ENCODE peak calls at places on chromosomes 3 and 15, in five cellular contexts. One of them, this sample, is unnamed.

GRCh38 chr15:101378879-101379278 is 83.8 kb upstream of the SNRPA1 start:
- DNase-seq in right atrium auricular region: no peak
- DNase-seq in thoracic aorta: no peak
- DNase-seq in uterus: no peak
- DNase-seq in MCF 10A: no peak
- DNase-seq in this sample: no peak

GRCh38 chr3:134381836-134382442 is 7.7 kb upstream of the AMOTL2 start:
- DNase-seq in right atrium auricular region: peak
- DNase-seq in thoracic aorta: no peak
- DNase-seq in uterus: no peak
- DNase-seq in MCF 10A: peak
- DNase-seq in this sample: no peak

GRCh38 chr3:111989061-111989678 is 9.6 kb upstream of the TAGLN3 start:
- DNase-seq in right atrium auricular region: no peak
- DNase-seq in thoracic aorta: no peak
- DNase-seq in uterus: no peak
- DNase-seq in MCF 10A: peak
- DNase-seq in this sample: no peak

GRCh38 chr15:27769652-27770051 is 329.5 kb downstream of the OCA2 start:
- DNase-seq in right atrium auricular region: no peak
- DNase-seq in thoracic aorta: no peak
- DNase-seq in uterus: no peak
- DNase-seq in MCF 10A: no peak
- DNase-seq in this sample: no peak

GRCh38 chr3:179697933-179698332 is 45.1 kb downstream of the USP13 start:
- DNase-seq in right atrium auricular region: no peak
- DNase-seq in thoracic aorta: no peak
- DNase-seq in uterus: no peak
- DNase-seq in MCF 10A: no peak
- DNase-seq in this sample: no peak

GRCh38 chr15:51270706-51271105 is 67.7 kb downstream of the CYP19A1 start:
- DNase-seq in right atrium auricular region: no peak
- DNase-seq in thoracic aorta: no peak
- DNase-seq in uterus: no peak
- DNase-seq in MCF 10A: no peak
- DNase-seq in this sample: no peak

GRCh38 chr3:184662192-184662591 is 49.7 kb downstream of the MAGEF1 start:
- DNase-seq in right atrium auricular region: no peak
- DNase-seq in thoracic aorta: no peak
- DNase-seq in uterus: no peak
- DNase-seq in MCF 10A: no peak
- DNase-seq in this sample: no peak

GRCh38 chr15:87609474-87609873 is 647.1 kb downstream of the NTRK3 start:
- DNase-seq in right atrium auricular region: no peak
- DNase-seq in thoracic aorta: no peak
- DNase-seq in uterus: no peak
- DNase-seq in MCF 10A: peak
- DNase-seq in this sample: no peak

GRCh38 chr3:4323246-4324027 is 20.3 kb downstream of the SETMAR start:
- DNase-seq in right atrium auricular region: no peak
- DNase-seq in thoracic aorta: no peak
- DNase-seq in uterus: no peak
- DNase-seq in MCF 10A: no peak
- DNase-seq in this sample: no peak

GRCh38 chr3:25657293-25657692 is 7.4 kb downstream of the TOP2B start:
- DNase-seq in right atrium auricular region: no peak
- DNase-seq in thoracic aorta: no peak
- DNase-seq in uterus: no peak
- DNase-seq in MCF 10A: no peak
- DNase-seq in this sample: no peak

GRCh38 chr15:55279746-55280351 is 9.8 kb downstream of the RAB27A start:
- DNase-seq in right atrium auricular region: no peak
- DNase-seq in thoracic aorta: no peak
- DNase-seq in uterus: no peak
- DNase-seq in MCF 10A: peak
- DNase-seq in this sample: no peak

GRCh38 chr3:194204036-194204792 is 68.3 kb downstream of the HES1 start:
- DNase-seq in right atrium auricular region: no peak
- DNase-seq in thoracic aorta: no peak
- DNase-seq in uterus: no peak
- DNase-seq in MCF 10A: no peak
- DNase-seq in this sample: peak

GRCh38 chr15:69039516-69040225 is 25.2 kb downstream of the NOX5 start:
- DNase-seq in right atrium auricular region: no peak
- DNase-seq in thoracic aorta: no peak
- DNase-seq in uterus: no peak
- DNase-seq in MCF 10A: no peak
- DNase-seq in this sample: no peak

GRCh38 chr3:177468331-177468730 is 271.0 kb upstream of the TBL1XR1 start:
- DNase-seq in right atrium auricular region: peak
- DNase-seq in thoracic aorta: no peak
- DNase-seq in uterus: no peak
- DNase-seq in MCF 10A: peak
- DNase-seq in this sample: no peak

GRCh38 chr3:12345141-12345561 is 56.3 kb downstream of the PPARG start:
- DNase-seq in right atrium auricular region: no peak
- DNase-seq in thoracic aorta: no peak
- DNase-seq in uterus: no peak
- DNase-seq in MCF 10A: peak
- DNase-seq in this sample: no peak

GRCh38 chr3:10986592-10986991 is 6.0 kb upstream of the SLC6A1 start:
- DNase-seq in right atrium auricular region: no peak
- DNase-seq in thoracic aorta: no peak
- DNase-seq in uterus: no peak
- DNase-seq in MCF 10A: no peak
- DNase-seq in this sample: no peak

GRCh38 chr3:42164635-42165034 is 73.5 kb downstream of the TRAK1 start:
- DNase-seq in right atrium auricular region: no peak
- DNase-seq in thoracic aorta: no peak
- DNase-seq in uterus: no peak
- DNase-seq in MCF 10A: no peak
- DNase-seq in this sample: no peak

GRCh38 chr3:12954891-12955650 is 113.7 kb upstream of the RPL32 start:
- DNase-seq in right atrium auricular region: peak
- DNase-seq in thoracic aorta: peak
- DNase-seq in uterus: peak
- DNase-seq in MCF 10A: peak
- DNase-seq in this sample: no peak

GRCh38 chr3:43738305-43738704 is 47.6 kb downstream of the ABHD5 start:
- DNase-seq in right atrium auricular region: no peak
- DNase-seq in thoracic aorta: no peak
- DNase-seq in uterus: no peak
- DNase-seq in MCF 10A: no peak
- DNase-seq in this sample: no peak

GRCh38 chr3:43747641-43748040 is 56.9 kb downstream of the ABHD5 start:
- DNase-seq in right atrium auricular region: no peak
- DNase-seq in thoracic aorta: no peak
- DNase-seq in uterus: no peak
- DNase-seq in MCF 10A: no peak
- DNase-seq in this sample: no peak

GRCh38 chr3:43748179-43748578 is 57.4 kb downstream of the ABHD5 start:
- DNase-seq in right atrium auricular region: no peak
- DNase-seq in thoracic aorta: no peak
- DNase-seq in uterus: no peak
- DNase-seq in MCF 10A: peak
- DNase-seq in this sample: no peak

GRCh38 chr3:43737001-43737440 is 46.3 kb downstream of the ABHD5 start:
- DNase-seq in right atrium auricular region: no peak
- DNase-seq in thoracic aorta: no peak
- DNase-seq in uterus: no peak
- DNase-seq in MCF 10A: no peak
- DNase-seq in this sample: no peak

DNA sequence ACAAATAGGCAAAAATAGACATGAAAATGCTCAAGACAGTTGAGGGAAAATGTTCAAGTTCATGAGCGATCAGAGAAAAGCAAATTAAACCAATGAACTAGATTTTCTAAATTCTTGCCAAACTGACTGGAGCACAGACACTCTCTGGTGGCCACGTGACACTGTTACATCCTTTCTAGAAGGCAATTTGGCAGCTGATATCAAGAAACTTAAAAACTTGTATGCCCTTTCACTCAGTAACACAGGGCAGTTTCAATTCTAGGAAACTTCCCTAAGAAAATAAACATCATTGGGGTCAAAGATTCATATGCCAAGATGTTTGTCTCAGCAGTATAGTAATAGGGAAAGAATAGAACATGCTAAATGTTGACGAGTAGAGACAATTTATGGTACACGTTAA is 52.2 kb downstream of the ABHD5 start:
- DNase-seq in right atrium auricular region: no peak
- DNase-seq in thoracic aorta: no peak
- DNase-seq in uterus: no peak
- DNase-seq in MCF 10A: peak
- DNase-seq in this sample: no peak
- TF ChIP-seq CTCF in right atrium auricular region: peak
- TF ChIP-seq CTCF in thoracic aorta: no peak
- TF ChIP-seq CTCF in uterus: no peak
- TF ChIP-seq CTCF in MCF 10A: peak
- TF ChIP-seq CTCF in this sample: peak

DNA sequence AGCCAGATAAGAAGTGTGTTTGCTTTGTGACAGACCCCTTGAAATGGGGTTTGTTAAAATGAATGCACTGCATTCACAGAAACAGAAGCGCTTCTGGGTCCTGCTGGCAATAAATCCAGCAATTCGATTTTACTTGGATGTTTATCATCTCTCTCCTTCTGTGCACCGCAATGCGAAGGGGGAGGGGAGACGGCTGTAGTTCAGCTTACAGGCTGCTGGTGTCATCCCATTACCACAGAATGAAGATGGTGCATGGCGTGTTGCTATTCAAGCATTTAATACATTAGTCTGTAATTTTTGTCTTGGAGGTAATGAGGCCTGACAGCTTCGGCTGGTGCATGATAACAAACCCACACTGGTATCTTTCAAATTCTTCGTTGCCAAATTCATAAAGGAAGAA is 418.1 kb downstream of the OTOL1 start:
- DNase-seq in right atrium auricular region: peak
- DNase-seq in thoracic aorta: no peak
- DNase-seq in uterus: peak
- DNase-seq in MCF 10A: no peak
- DNase-seq in this sample: peak
- TF ChIP-seq CTCF in right atrium auricular region: peak
- TF ChIP-seq CTCF in thoracic aorta: peak
- TF ChIP-seq CTCF in uterus: peak
- TF ChIP-seq CTCF in MCF 10A: no peak
- TF ChIP-seq CTCF in this sample: peak

GRCh38 chr15:78177447-78177873 is 28.3 kb downstream of the IDH3A start:
- DNase-seq in right atrium auricular region: no peak
- DNase-seq in thoracic aorta: no peak
- DNase-seq in uterus: no peak
- DNase-seq in MCF 10A: peak
- DNase-seq in this sample: peak

GRCh38 chr15:78178056-78178455 is 28.9 kb downstream of the IDH3A start:
- DNase-seq in right atrium auricular region: no peak
- DNase-seq in thoracic aorta: no peak
- DNase-seq in uterus: no peak
- DNase-seq in MCF 10A: no peak
- DNase-seq in this sample: no peak

GRCh38 chr15:78179906-78180305 is 30.7 kb downstream of the IDH3A start:
- DNase-seq in right atrium auricular region: no peak
- DNase-seq in thoracic aorta: no peak
- DNase-seq in uterus: no peak
- DNase-seq in MCF 10A: no peak
- DNase-seq in this sample: no peak

GRCh38 chr15:78182336-78182700 is 33.2 kb downstream of the IDH3A start:
- DNase-seq in right atrium auricular region: peak
- DNase-seq in thoracic aorta: no peak
- DNase-seq in uterus: no peak
- DNase-seq in MCF 10A: no peak
- DNase-seq in this sample: no peak

GRCh38 chr15:78179286-78179840 is 30.2 kb downstream of the IDH3A start:
- DNase-seq in right atrium auricular region: no peak
- DNase-seq in thoracic aorta: no peak
- DNase-seq in uterus: no peak
- DNase-seq in MCF 10A: no peak
- DNase-seq in this sample: no peak
- TF ChIP-seq CTCF in right atrium auricular region: no peak
- TF ChIP-seq CTCF in thoracic aorta: no peak
- TF ChIP-seq CTCF in uterus: no peak
- TF ChIP-seq CTCF in MCF 10A: no peak
- TF ChIP-seq CTCF in this sample: no peak

GRCh38 chr3:61582287-61582686 is 20.9 kb downstream of the PTPRG start:
- DNase-seq in right atrium auricular region: no peak
- DNase-seq in thoracic aorta: no peak
- DNase-seq in uterus: no peak
- DNase-seq in MCF 10A: no peak
- DNase-seq in this sample: no peak
- TF ChIP-seq CTCF in right atrium auricular region: no peak
- TF ChIP-seq CTCF in thoracic aorta: no peak
- TF ChIP-seq CTCF in uterus: no peak
- TF ChIP-seq CTCF in MCF 10A: no peak
- TF ChIP-seq CTCF in this sample: no peak

DNA sequence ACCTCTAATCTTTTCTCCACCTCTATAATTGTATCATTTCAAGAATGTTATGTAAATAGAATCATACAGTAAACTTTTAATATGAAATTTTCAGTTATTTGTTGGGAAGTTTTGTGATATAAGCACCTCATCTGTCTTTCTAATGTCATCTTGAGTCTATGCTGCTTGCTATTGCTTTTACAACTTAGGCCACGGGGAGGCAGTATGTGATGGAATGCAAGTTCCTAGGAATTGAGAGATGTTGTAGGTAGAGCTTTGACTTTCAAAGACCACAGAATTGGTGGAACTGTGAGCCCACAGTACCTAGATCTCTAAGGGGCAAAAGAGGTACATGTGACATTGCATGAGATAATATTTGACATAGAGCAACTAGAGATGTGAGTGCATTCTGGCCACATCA is 328.3 kb downstream of the MFSD1 start:
- DNase-seq in right atrium auricular region: no peak
- DNase-seq in thoracic aorta: no peak
- DNase-seq in uterus: no peak
- DNase-seq in MCF 10A: peak
- DNase-seq in this sample: no peak
- TF ChIP-seq CTCF in right atrium auricular region: no peak
- TF ChIP-seq CTCF in thoracic aorta: no peak
- TF ChIP-seq CTCF in uterus: no peak
- TF ChIP-seq CTCF in MCF 10A: peak
- TF ChIP-seq CTCF in this sample: peak